ENCODE peak calls at places on chromosomes 6 and 20, in five cellular contexts. A, R, E, J and O are unnamed samples.

GRCh38 chr6:41160933-41161332 is 2.0 kb downstream of the TREM2 start:
- DNase-seq in A (no peak), R (no peak), E (no peak), J (no peak), O (no peak)

GRCh38 chr6:7256785-7257184 is 56.2 kb downstream of the SSR1 start:
- DNase-seq in A (no peak), R (no peak), E (no peak), J (no peak), O (no peak)

GRCh38 chr20:1983311-1983710 is 10.5 kb downstream of the PDYN start:
- DNase-seq in A (no peak), R (no peak), E (no peak), J (no peak), O (no peak)

GRCh38 chr6:13453771-13454251 is 33.6 kb downstream of the GFOD1 start:
- DNase-seq in A (no peak), R (no peak), E (no peak), J (no peak), O (no peak)

GRCh38 chr6:133671376-133671775 is 217.5 kb upstream of the TCF21 start:
- DNase-seq in A (no peak), R (no peak), E (no peak), J (peak), O (no peak)

GRCh38 chr6:161462148-161462547 is 188.3 kb upstream of the AGPAT4 start:
- DNase-seq in A (no peak), R (no peak), E (no peak), J (no peak), O (no peak)

GRCh38 chr6:151121900-151122299 is 117.9 kb upstream of the AKAP12 start:
- DNase-seq in A (peak), R (no peak), E (no peak), J (peak), O (no peak)

GRCh38 chr20:9025643-9026042 is 43.2 kb upstream of the PLCB4 start:
- DNase-seq in A (no peak), R (no peak), E (no peak), J (peak), O (no peak)

GRCh38 chr6:112781236-112781635 is 434.1 kb downstream of the RFPL4B start:
- DNase-seq in A (peak), R (no peak), E (no peak), J (peak), O (no peak)

GRCh38 chr20:41309817-41310216 is 7.7 kb downstream of the ZHX3 start:
- DNase-seq in A (no peak), R (no peak), E (no peak), J (peak), O (no peak)

GRCh38 chr20:45390931-45391330 is 12.8 kb upstream of the TP53TG5 start:
- DNase-seq in A (no peak), R (no peak), E (no peak), J (no peak), O (no peak)

GRCh38 chr6:1597924-1598323 is 11.8 kb upstream of the FOXC1 start:
- DNase-seq in A (no peak), R (no peak), E (no peak), J (peak), O (no peak)

GRCh38 chr20:50645253-50646068 is 45.9 kb downstream of the RIPOR3 start:
- DNase-seq in A (peak), R (no peak), E (peak), J (peak), O (no peak)

GRCh38 chr20:43821795-43822194 is 92.9 kb upstream of the TOX2 start:
- DNase-seq in A (no peak), R (no peak), E (no peak), J (no peak), O (no peak)

GRCh38 chr6:37559501-37559900 is 59.8 kb upstream of the CCDC167 start:
- DNase-seq in A (no peak), R (no peak), E (no peak), J (no peak), O (no peak)

GRCh38 chr6:126955621-126956020 is 162.8 kb upstream of the RSPO3 start:
- DNase-seq in A (no peak), R (no peak), E (no peak), J (no peak), O (no peak)

GRCh38 chr6:152769159-152769558 is 18.6 kb downstream of the VIP start:
- DNase-seq in A (no peak), R (no peak), E (no peak), J (no peak), O (no peak)

GRCh38 chr6:163001341-163001740 is 273.6 kb downstream of the PACRG start:
- DNase-seq in A (no peak), R (no peak), E (no peak), J (no peak), O (no peak)

GRCh38 chr6:41780623-41781301 is at the start of gene PRICKLE4:
- DNase-seq in A (peak), R (peak), E (no peak), J (no peak), O (peak)

GRCh38 chr6:29014729-29015608 is 9.9 kb upstream of the ZNF311 start:
- DNase-seq in A (no peak), R (no peak), E (no peak), J (peak), O (no peak)

GRCh38 chr20:7926323-7926722 is 13.9 kb downstream of the HAO1 start:
- DNase-seq in A (no peak), R (no peak), E (no peak), J (no peak), O (no peak)

GRCh38 chr6:958531-958930 is 265.6 kb upstream of the EXOC2 start:
- DNase-seq in A (no peak), R (no peak), E (peak), J (peak), O (no peak)

GRCh38 chr20:63090682-63091571 is 84.2 kb upstream of the BHLHE23 start:
- DNase-seq in A (peak), R (peak), E (no peak), J (no peak), O (no peak)

GRCh38 chr6:130843575-130844320 is 16.5 kb downstream of the SMLR1 start:
- DNase-seq in A (no peak), R (no peak), E (peak), J (peak), O (peak)

GRCh38 chr6:31723245-31723979 is at the start of gene MPIG6B:
- DNase-seq in A (no peak), R (no peak), E (no peak), J (no peak), O (no peak)

GRCh38 chr6:139091859-139092258 is 43.0 kb upstream of the HECA start:
- DNase-seq in A (no peak), R (no peak), E (no peak), J (peak), O (no peak)

GRCh38 chr20:6395695-6396094 is 272.9 kb upstream of the FERMT1 start:
- DNase-seq in A (no peak), R (no peak), E (no peak), J (no peak), O (no peak)

GRCh38 chr20:15930324-15931305 is 642.6 kb downstream of the KIF16B start:
- DNase-seq in A (peak), R (no peak), E (peak), J (peak), O (peak)

GRCh38 chr6:32107447-32107846 is 1.7 kb downstream of the TNXB start:
- DNase-seq in A (no peak), R (no peak), E (no peak), J (peak), O (no peak)

GRCh38 chr6:149840345-149841075 is 23.6 kb downstream of the LRP11 start:
- DNase-seq in A (peak), R (peak), E (no peak), J (peak), O (no peak)

GRCh38 chr6:64428186-64428585 is 792.6 kb downstream of the PHF3 start:
- DNase-seq in A (no peak), R (no peak), E (no peak), J (no peak), O (no peak)

GRCh38 chr6:98880486-98880885 is 46.1 kb downstream of the POU3F2 start:
- DNase-seq in A (no peak), R (peak), E (no peak), J (no peak), O (no peak)